ENCODE peak calls at places on chromosomes 12 and 14, in seven cellular contexts. W, Q, U, L, X, G and H are unnamed samples.
A peak's percentile ranks its signal among the peaks of the same experiment; 100 is the strongest.

GRCh38 chr12:132776816-132777568 is 15.4 kb upstream of the ANKLE2 start:
- DNase-seq in W (no peak), Q (no peak), U (peak; percentile 61), L (no peak), X (peak; percentile 26), G (no peak), H (no peak)

GRCh38 chr12:121505513-121505912 is 75.3 kb downstream of the KDM2B start:
- DNase-seq in W (no peak), Q (no peak), U (no peak), L (peak; percentile 59), X (peak; percentile 22), G (no peak), H (peak; percentile 45)

GRCh38 chr12:52892974-52893373 is 11.9 kb downstream of the KRT8 start:
- DNase-seq in W (no peak), Q (no peak), U (no peak), L (no peak), X (no peak), G (no peak), H (no peak)

GRCh38 chr12:25529738-25530137 is 23.3 kb downstream of the LMNTD1 start:
- DNase-seq in W (no peak), Q (no peak), U (peak; percentile 32), L (peak; percentile 36), X (peak; percentile 25), G (no peak), H (peak; percentile 79)

GRCh38 chr12:64608901-64609542 is 1.3 kb upstream of the RASSF3 start:
- DNase-seq in W (no peak), Q (no peak), U (peak; percentile 36), L (peak; percentile 28), X (peak; percentile 52), G (peak; percentile 72), H (peak; percentile 59)

GRCh38 chr12:118958520-118958919 is 22.8 kb upstream of the SRRM4 start:
- DNase-seq in W (no peak), Q (no peak), U (no peak), L (no peak), X (no peak), G (no peak), H (no peak)

GRCh38 chr12:39144613-39145061 is 239.2 kb upstream of the CPNE8 start:
- DNase-seq in W (no peak), Q (no peak), U (no peak), L (no peak), X (no peak), G (no peak), H (no peak)

GRCh38 chr14:72024043-72024407 is 91.8 kb downstream of the RGS6 start:
- DNase-seq in W (no peak), Q (no peak), U (peak; percentile 7), L (peak; percentile 2), X (peak; percentile 1), G (peak; percentile 81), H (no peak)

GRCh38 chr14:92586001-92586947 is 72.7 kb downstream of the RIN3 start:
- DNase-seq in W (peak; percentile 76), Q (no peak), U (peak; percentile 99), L (peak; percentile 99), X (peak; percentile 100), G (peak; percentile 79), H (peak; percentile 78)

GRCh38 chr14:51210594-51210993 is 29.5 kb upstream of the TMX1 start:
- DNase-seq in W (no peak), Q (no peak), U (no peak), L (no peak), X (no peak), G (peak; percentile 8), H (no peak)

GRCh38 chr14:51069065-51069464 is 25.8 kb downstream of the TRIM9 start:
- DNase-seq in W (no peak), Q (no peak), U (peak; percentile 23), L (peak; percentile 24), X (peak; percentile 36), G (peak; percentile 2), H (no peak)

GRCh38 chr12:48794870-48795269 is 6.0 kb upstream of the ADCY6 start:
- DNase-seq in W (no peak), Q (no peak), U (no peak), L (no peak), X (no peak), G (no peak), H (no peak)

GRCh38 chr12:52659395-52659794 is 7.4 kb upstream of the KRT2 start:
- DNase-seq in W (no peak), Q (no peak), U (no peak), L (no peak), X (no peak), G (no peak), H (no peak)

GRCh38 chr14:96962337-96962736 is 165.2 kb downstream of the VRK1 start:
- DNase-seq in W (no peak), Q (no peak), U (no peak), L (no peak), X (no peak), G (peak; percentile 43), H (no peak)

GRCh38 chr14:64844272-64844671 is 35.4 kb downstream of the SPTB start:
- DNase-seq in W (no peak), Q (no peak), U (no peak), L (no peak), X (no peak), G (peak; percentile 44), H (no peak)

GRCh38 chr14:64841772-64842490 is 37.8 kb downstream of the SPTB start:
- DNase-seq in W (peak; percentile 76), Q (no peak), U (no peak), L (peak; percentile 31), X (no peak), G (no peak), H (no peak)

GRCh38 chr14:64844993-64845536 is 34.6 kb downstream of the SPTB start:
- DNase-seq in W (no peak), Q (no peak), U (no peak), L (no peak), X (no peak), G (no peak), H (no peak)

GRCh38 chr14:64838656-64839055 is 41.1 kb downstream of the SPTB start:
- DNase-seq in W (no peak), Q (no peak), U (no peak), L (no peak), X (no peak), G (no peak), H (no peak)

GRCh38 chr14:64841121-64841611 is 38.5 kb downstream of the SPTB start:
- DNase-seq in W (no peak), Q (no peak), U (peak; percentile 61), L (peak; percentile 66), X (peak; percentile 57), G (no peak), H (peak; percentile 56)
- TF ChIP-seq CTCF in W (no peak), Q (no peak), U (peak; percentile 53), L (peak; percentile 58), X (peak; percentile 74), G (no peak), H (peak; percentile 61)

DNA sequence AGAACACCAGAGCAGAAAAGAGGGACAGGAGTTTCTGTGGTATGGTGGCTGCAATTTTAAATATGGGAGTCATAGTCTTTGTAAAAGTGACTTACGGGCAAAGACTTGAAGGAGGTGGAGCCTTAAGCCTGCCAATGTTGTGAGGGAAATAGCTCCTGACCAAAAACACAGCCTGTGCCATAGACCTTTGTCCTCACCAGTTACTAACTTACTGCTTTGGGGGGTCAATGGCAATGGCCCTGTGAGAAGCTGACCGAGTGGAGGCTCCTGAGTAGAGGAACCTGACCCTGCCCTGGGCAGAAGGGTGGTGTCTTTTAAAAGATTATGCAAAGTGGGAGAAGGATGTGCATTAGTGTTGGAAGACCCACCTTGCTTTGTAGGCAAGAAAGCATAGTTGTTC is 3.8 kb downstream of the MTHFD1 start:
- DNase-seq in W (no peak), Q (peak; percentile 85), U (no peak), L (no peak), X (no peak), G (no peak), H (no peak)
- H3K4me3 ChIP-seq in W (no peak overlapping the region), Q (peak overlapping the region; percentile 33), U (no peak overlapping the region), L (no peak overlapping the region), X (no peak overlapping the region), G (no peak overlapping the region), H (no peak overlapping the region)

GRCh38 chr14:104685216-104685997 is 4.0 kb upstream of the INF2 start:
- DNase-seq in W (no peak), Q (no peak), U (no peak), L (no peak), X (no peak), G (no peak), H (peak; percentile 38)
- TF ChIP-seq CTCF in W (no peak), Q (no peak), U (no peak), L (no peak), X (no peak), G (no peak), H (no peak)

DNA sequence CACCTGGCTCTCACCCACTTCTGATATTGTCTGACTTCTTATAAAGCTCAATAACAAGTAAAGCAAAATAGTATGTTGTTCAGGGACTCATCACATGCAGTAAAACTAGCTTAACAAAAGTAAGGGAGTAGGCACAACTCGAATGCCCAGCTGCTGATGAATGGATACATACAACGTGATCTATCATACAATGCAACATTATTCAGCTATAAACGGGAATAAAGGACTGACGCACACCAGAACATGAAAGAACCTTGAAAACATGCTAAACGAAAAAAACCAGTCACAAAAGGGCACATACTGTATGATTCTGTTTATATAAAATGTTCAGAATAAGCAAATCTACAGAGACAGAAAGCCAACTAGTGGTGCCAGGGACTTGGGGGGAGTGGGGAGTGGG is 11.0 kb downstream of the PLBD2 start:
- DNase-seq in W (no peak), Q (no peak), U (no peak), L (no peak), X (no peak), G (no peak), H (no peak)
- H3K4me3 ChIP-seq in W (no peak overlapping the region), Q (no peak overlapping the region), U (no peak overlapping the region), L (no peak overlapping the region), X (no peak overlapping the region), G (no peak overlapping the region), H (no peak overlapping the region)